ENCODE peak calls at places on chromosomes 4 and X, in five cellular contexts. G, I, A, Z and E are unnamed samples.

GRCh38 chr4:180099962-180100361 is 2143.2 kb upstream of the TENM3 start:
- DNase-seq in I (no peak), G (no peak), Z (no peak), A (no peak), E (no peak)

GRCh38 chr4:15691346-15692140 is 9.9 kb downstream of the FAM200B start:
- DNase-seq in Z (no peak), G (no peak), A (no peak), I (no peak), E (no peak)

GRCh38 chrX:129721870-129722269 is 16.9 kb upstream of the XPNPEP2 start:
- DNase-seq in G (peak; percentile 25), Z (no peak), A (no peak), I (no peak), E (no peak)

GRCh38 chr4:136864580-136865185 is 667.6 kb downstream of the PCDH18 start:
- DNase-seq in G (peak; percentile 4), A (no peak), I (peak; percentile 64), Z (no peak), E (no peak)

GRCh38 chrX:104137496-104137895 is 19.3 kb downstream of the SLC25A53 start:
- DNase-seq in Z (no peak), I (peak; percentile 9), A (no peak), G (no peak), E (no peak)

GRCh38 chrX:124392794-124393193 is 46.4 kb downstream of the SH2D1A start:
- DNase-seq in G (no peak), A (no peak), Z (no peak), I (no peak), E (no peak)

GRCh38 chr4:187172340-187172761 is 448.7 kb upstream of the FAT1 start:
- DNase-seq in A (no peak), I (no peak), G (no peak), Z (no peak), E (no peak)

GRCh38 chrX:41452972-41453371 is 5.8 kb downstream of the NYX start:
- DNase-seq in I (no peak), Z (no peak), A (no peak), G (no peak), E (no peak)

GRCh38 chrX:1086444-1087409 is 125.7 kb downstream of the CRLF2 start:
- DNase-seq in I (no peak), A (no peak), G (no peak), Z (no peak), E (no peak)

GRCh38 chrX:47649781-47650163 is 591 bp downstream of the ELK1 start:
- DNase-seq in A (no peak), G (no peak), Z (no peak), I (no peak), E (no peak)

GRCh38 chr4:143700420-143701352 is at the start of gene FREM3:
- DNase-seq in A (no peak), I (no peak), G (no peak), Z (no peak), E (no peak)

GRCh38 chr4:113952452-113953029 is 26.9 kb downstream of the ARSJ start:
- DNase-seq in A (peak; percentile 63), I (peak; percentile 50), Z (no peak), G (peak; percentile 5), E (no peak)

GRCh38 chr4:95118507-95118906 is 360.8 kb downstream of the BMPR1B start:
- DNase-seq in I (no peak), G (no peak), A (no peak), Z (no peak), E (no peak)

GRCh38 chr4:95120456-95120855 is 362.7 kb downstream of the BMPR1B start:
- DNase-seq in G (no peak), I (no peak), Z (no peak), A (no peak), E (no peak)

GRCh38 chr4:95124906-95125504 is 367.2 kb downstream of the BMPR1B start:
- DNase-seq in Z (peak; percentile 37), I (peak; percentile 25), A (peak; percentile 18), G (no peak), E (no peak)

DNA sequence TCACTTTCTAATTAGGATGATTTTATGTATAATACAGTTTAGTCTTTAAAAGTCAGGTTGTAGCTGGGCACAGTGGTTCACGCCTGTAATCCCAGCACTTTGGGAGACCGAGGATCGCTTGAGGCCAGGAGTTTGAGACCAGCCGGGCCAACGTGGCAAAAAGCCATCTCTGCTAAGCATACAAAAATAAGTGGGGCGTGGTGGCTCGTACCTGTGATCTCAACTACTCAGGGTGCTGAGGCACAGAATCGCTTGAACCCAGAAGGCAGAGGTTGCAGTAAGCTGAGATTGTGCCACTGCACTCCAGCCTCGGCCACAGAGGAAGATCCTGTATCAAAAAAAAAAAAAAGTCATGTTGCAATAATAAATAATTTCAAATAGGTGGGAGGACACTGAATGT is 364.2 kb downstream of the BMPR1B start:
- DNase-seq in I (no peak), G (no peak), Z (no peak), A (no peak), E (no peak)
- H3K4me1 ChIP-seq in I (no peaks in the 10 kb centered on the region), G (no peaks in the 10 kb centered on the region), Z (no peaks in the 10 kb centered on the region), A (no peaks in the 10 kb centered on the region), E (no peaks in the 10 kb centered on the region)

GRCh38 chrX:78759081-78759480 is 11.6 kb downstream of the LPAR4 start:
- DNase-seq in I (no peak), Z (no peak), A (no peak), G (no peak), E (no peak)

GRCh38 chrX:78754917-78755316 is 7.4 kb downstream of the LPAR4 start:
- DNase-seq in A (no peak), G (no peak), I (peak; percentile 74), Z (no peak), E (no peak)

GRCh38 chrX:78753571-78753970 is 6.1 kb downstream of the LPAR4 start:
- DNase-seq in G (no peak), A (no peak), Z (no peak), I (no peak), E (no peak)
- H3K4me1 ChIP-seq in G (no peaks in the 10 kb centered on the region), A (no peaks in the 10 kb centered on the region), Z (no peaks in the 10 kb centered on the region), I (peaks cover 36% of the 10 kb centered on the region), E (no peaks in the 10 kb centered on the region)

DNA sequence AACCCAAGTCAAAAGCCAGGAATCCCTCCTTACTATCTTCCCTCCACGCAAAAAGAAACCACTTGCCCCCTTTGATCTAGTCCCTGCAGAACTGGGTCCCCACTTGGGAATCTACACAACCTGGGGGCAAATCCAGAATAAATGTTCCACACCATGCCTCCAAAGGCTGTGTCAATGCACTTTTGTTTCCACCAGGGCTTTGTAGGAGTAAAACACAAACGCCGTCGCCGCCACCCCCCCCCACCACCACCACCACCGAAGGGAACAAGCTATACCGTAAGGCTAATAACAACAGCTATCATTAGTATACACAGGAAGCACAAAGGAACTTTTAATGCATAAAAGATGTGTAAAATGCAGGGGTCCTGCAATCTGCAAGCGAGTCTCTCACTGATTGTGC is 13.3 kb downstream of the BCOR start:
- DNase-seq in I (no peak), Z (no peak), G (no peak), A (no peak), E (no peak)
- H3K4me1 ChIP-seq in I (peaks cover 54% of the 10 kb centered on the region), Z (peaks cover 10% of the 10 kb centered on the region), G (peaks cover 74% of the 10 kb centered on the region), A (peaks cover 28% of the 10 kb centered on the region), E (peaks cover 10% of the 10 kb centered on the region)

GRCh38 chr4:152090543-152090942 is 329.7 kb upstream of the GATB start:
- DNase-seq in Z (no peak), A (no peak), G (no peak), I (peak; percentile 20), E (no peak)
- H3K4me1 ChIP-seq in Z (no peaks in the 10 kb centered on the region), A (no peaks in the 10 kb centered on the region), G (peaks cover 31% of the 10 kb centered on the region), I (no peaks in the 10 kb centered on the region), E (no peaks in the 10 kb centered on the region)

GRCh38 chr4:40502936-40503335 is 126.7 kb downstream of the RBM47 start:
- DNase-seq in Z (no peak), G (no peak), I (peak; percentile 33), A (no peak), E (no peak)

GRCh38 chr4:40506066-40506465 is 123.6 kb downstream of the RBM47 start:
- DNase-seq in I (peak; percentile 51), A (no peak), G (no peak), Z (no peak), E (no peak)

GRCh38 chr4:40507977-40508376 is 121.7 kb downstream of the RBM47 start:
- DNase-seq in G (no peak), I (no peak), A (no peak), Z (no peak), E (peak; percentile 66)

GRCh38 chr4:40502220-40502619 is 127.4 kb downstream of the RBM47 start:
- DNase-seq in A (no peak), G (no peak), Z (no peak), I (no peak), E (no peak)

GRCh38 chr4:40506492-40506891 is 123.2 kb downstream of the RBM47 start:
- DNase-seq in A (no peak), G (no peak), I (no peak), Z (no peak), E (no peak)
- H3K4me1 ChIP-seq in A (no peaks in the 10 kb centered on the region), G (no peaks in the 10 kb centered on the region), I (peaks cover 43% of the 10 kb centered on the region), Z (no peaks in the 10 kb centered on the region), E (no peaks in the 10 kb centered on the region)

DNA sequence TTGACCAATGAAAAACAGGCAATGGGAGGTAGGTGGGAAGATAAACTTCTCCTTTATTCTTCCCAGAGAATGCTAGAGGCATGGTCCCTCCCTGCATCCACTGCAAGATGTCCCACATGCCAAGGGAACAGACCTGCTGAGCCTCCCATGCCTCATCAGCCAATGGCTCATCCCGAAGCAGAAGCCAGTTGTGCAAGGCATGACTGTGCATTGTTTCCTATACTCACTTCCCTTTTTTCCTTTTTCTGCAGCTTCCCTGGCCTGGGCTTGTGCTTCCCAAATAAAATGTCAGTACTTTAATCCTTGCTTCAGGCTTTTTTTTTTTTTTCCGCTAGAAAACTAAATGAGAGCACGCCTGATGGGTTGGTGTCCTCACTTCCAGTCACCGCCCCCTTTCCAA is 239.1 kb upstream of the JADE1 start:
- DNase-seq in A (no peak), Z (peak; percentile 70), I (no peak), G (no peak), E (no peak)
- H3K4me1 ChIP-seq in A (no peaks in the 10 kb centered on the region), Z (peaks cover 13% of the 10 kb centered on the region), I (no peaks in the 10 kb centered on the region), G (no peaks in the 10 kb centered on the region), E (no peaks in the 10 kb centered on the region)

DNA sequence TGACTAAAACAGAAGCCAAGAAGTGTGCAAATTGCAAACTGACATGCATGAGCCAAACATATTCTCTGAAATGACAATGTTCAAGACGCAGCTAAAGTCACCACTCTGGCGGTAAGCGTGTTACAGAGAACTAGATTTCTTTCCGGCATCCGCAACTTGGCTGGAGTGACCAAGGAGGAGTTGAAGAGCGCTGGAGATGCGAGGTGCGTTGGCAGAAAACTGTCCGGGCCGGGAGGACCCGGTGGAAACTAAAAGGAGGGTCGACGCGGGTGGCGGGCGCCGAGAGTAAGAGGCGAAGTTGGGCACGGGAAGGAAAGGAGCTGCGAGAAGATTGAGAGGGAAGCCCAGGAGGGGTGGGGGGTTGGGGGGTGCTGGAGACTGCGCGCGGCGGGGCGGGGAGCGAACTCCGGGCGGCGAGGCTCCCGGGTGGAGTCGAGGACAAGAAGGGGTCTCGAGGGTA is 807 bp downstream of the SEL1L3 start:
- DNase-seq in G (peak; percentile 27), I (peak; percentile 73), A (no peak), Z (no peak), E (peak; percentile 50)
- H3K4me1 ChIP-seq in G (peaks cover 55% of the 10 kb centered on the region), I (peaks cover 69% of the 10 kb centered on the region), A (peaks cover 7% of the 10 kb centered on the region), Z (no peaks in the 10 kb centered on the region), E (peaks cover 48% of the 10 kb centered on the region)

DNA sequence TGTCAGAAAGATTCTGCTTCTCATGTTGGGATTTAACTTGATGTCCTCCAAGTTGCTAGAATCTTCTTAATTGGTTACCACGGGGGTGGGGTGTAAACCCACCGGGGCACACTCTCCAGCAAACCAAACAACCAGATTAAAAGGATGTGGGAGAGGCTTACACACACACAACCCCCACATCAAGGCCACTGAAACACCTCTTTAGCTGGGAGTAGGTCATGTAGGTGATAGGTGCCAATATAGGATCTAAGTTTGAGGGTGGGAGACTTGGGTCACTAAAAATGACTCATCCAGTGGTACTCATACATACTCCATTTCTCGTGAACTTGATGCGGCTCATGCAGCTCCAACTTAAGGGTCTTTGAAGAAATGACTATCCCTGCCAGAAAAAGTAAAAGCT is 20.6 kb upstream of the CD40LG start:
- DNase-seq in I (no peak), G (peak; percentile 50), A (no peak), Z (no peak), E (no peak)
- H3K4me1 ChIP-seq in I (no peaks in the 10 kb centered on the region), G (peaks cover 89% of the 10 kb centered on the region), A (no peaks in the 10 kb centered on the region), Z (no peaks in the 10 kb centered on the region), E (no peaks in the 10 kb centered on the region)